ENCODE peak calls at places on chromosomes 7 and 10, in six cellular contexts. G, U, S, N, Z and R are unnamed samples.

GRCh38 chr7:18177815-18178660 is 150.4 kb upstream of the PRPS1L1 start:
- DNase-seq in G (peak; percentile 37), U (peak; percentile 68), S (no peak), N (peak; percentile 81), Z (peak; percentile 73), R (peak; percentile 38)

GRCh38 chr10:96830511-96831199 is 1.4 kb upstream of the LCOR start:
- DNase-seq in G (peak; percentile 78), U (peak; percentile 83), S (peak; percentile 73), N (peak; percentile 55), Z (peak; percentile 92), R (peak; percentile 72)

GRCh38 chr7:26930201-26930600 is 65.8 kb upstream of the SKAP2 start:
- DNase-seq in G (no peak), U (no peak), S (peak; percentile 86), N (no peak), Z (no peak), R (no peak)

GRCh38 chr7:123905714-123906113 is 19.3 kb upstream of the SPAM1 start:
- DNase-seq in G (no peak), U (no peak), S (no peak), N (no peak), Z (no peak), R (no peak)

GRCh38 chr7:94510582-94511456 is 1.2 kb downstream of the CASD1 start:
- DNase-seq in G (no peak), U (peak; percentile 54), S (peak; percentile 16), N (peak; percentile 27), Z (peak; percentile 42), R (peak; percentile 29)

GRCh38 chr10:78348416-78349164 is 314.9 kb downstream of the RPS24 start:
- DNase-seq in G (no peak), U (no peak), S (no peak), N (no peak), Z (no peak), R (no peak)

GRCh38 chr10:82221750-82222149 is 346.8 kb downstream of the NRG3 start:
- DNase-seq in G (no peak), U (no peak), S (peak; percentile 5), N (no peak), Z (no peak), R (no peak)

GRCh38 chr7:57250801-57251200 is 118.6 kb upstream of the ZNF479 start:
- DNase-seq in G (no peak), U (no peak), S (no peak), N (no peak), Z (no peak), R (no peak)

GRCh38 chr10:99779335-99779734 is 3.1 kb upstream of the ABCC2 start:
- DNase-seq in G (no peak), U (peak; percentile 82), S (peak; percentile 80), N (peak; percentile 76), Z (peak; percentile 45), R (peak; percentile 92)

GRCh38 chr10:77164616-77165311 is 472.8 kb downstream of the KCNMA1 start:
- DNase-seq in G (no peak), U (no peak), S (peak; percentile 67), N (peak; percentile 76), Z (no peak), R (peak; percentile 79)

GRCh38 chr10:93753621-93754250 is 4.0 kb upstream of the LGI1 start:
- DNase-seq in G (no peak), U (no peak), S (no peak), N (no peak), Z (no peak), R (no peak)

GRCh38 chr10:70344144-70344543 is 38.3 kb downstream of the LRRC20 start:
- DNase-seq in G (no peak), U (no peak), S (no peak), N (no peak), Z (no peak), R (no peak)

GRCh38 chr10:63204667-63205391 is 71.7 kb downstream of the NRBF2 start:
- DNase-seq in G (no peak), U (no peak), S (no peak), N (no peak), Z (peak; percentile 23), R (no peak)

GRCh38 chr10:3031490-3031889 is 35.9 kb upstream of the PFKP start:
- DNase-seq in G (no peak), U (no peak), S (no peak), N (no peak), Z (no peak), R (no peak)

DNA sequence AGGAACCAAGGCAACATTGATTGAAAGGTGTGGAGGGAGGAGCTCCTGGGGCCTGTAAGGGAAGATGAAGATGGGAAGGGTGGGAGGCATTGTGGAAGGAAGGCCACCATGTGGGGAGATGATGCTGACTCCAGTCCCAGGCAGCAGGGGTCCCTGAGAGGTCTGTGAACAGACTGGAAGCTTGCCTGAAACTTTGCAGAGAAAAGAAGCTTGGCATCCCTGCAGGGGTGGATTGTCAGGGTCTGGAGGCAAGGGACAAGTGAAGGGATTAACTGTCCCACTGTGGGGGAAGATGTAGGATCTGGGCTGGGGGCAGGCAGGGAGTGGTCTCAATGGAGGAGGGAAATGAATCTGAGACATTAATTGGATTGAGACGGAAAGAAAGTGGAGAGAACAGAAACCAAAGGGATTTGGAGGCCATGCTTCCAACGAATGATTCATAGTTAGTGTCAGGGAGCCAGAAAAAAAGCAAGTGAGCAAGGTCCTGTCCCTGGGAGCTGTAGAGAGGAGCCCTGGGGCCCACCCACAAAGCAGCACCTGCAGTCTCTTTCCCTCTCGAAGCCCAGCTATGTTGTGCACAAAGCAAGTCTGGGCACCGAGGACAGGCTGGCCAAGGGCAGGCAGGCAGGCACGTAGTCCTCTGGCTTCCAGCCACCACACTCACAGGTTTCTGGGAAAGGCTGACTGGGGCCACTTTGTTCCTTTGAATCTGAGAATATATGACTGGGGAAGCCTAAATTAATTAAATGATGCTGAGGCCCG is 4.8 kb upstream of the SLC18A3 start:
- DNase-seq in G (no peak), U (no peak), S (no peak), N (no peak), Z (no peak), R (no peak)
- H3K4me3 ChIP-seq in G (no peak overlapping the region), U (no peak overlapping the region), S (no peak overlapping the region), N (no peak overlapping the region), Z (no peak overlapping the region), R (no peak overlapping the region)

GRCh38 chr7:36192050-36192824 is 39.2 kb downstream of the EEPD1 start:
- DNase-seq in G (no peak), U (no peak), S (peak; percentile 76), N (peak; percentile 84), Z (no peak), R (peak; percentile 24)
- TF ChIP-seq CTCF in G (no peak), U (no peak), S (no peak), N (no peak), Z (no peak), R (no peak)

GRCh38 chr10:43458227-43458626 is 21.3 kb downstream of the ZNF487 start:
- DNase-seq in G (no peak), U (no peak), S (no peak), N (no peak), Z (no peak), R (no peak)
- H3K4me3 ChIP-seq in G (no peak overlapping the region), U (no peak overlapping the region), S (no peak overlapping the region), N (no peak overlapping the region), Z (no peak overlapping the region), R (no peak overlapping the region)

GRCh38 chr10:127162841-127163240 is 33.5 kb downstream of the INSYN2A start:
- DNase-seq in G (no peak), U (no peak), S (no peak), N (no peak), Z (no peak), R (no peak)

GRCh38 chr10:127163632-127164031 is 32.8 kb downstream of the INSYN2A start:
- DNase-seq in G (no peak), U (no peak), S (no peak), N (no peak), Z (no peak), R (peak; percentile 10)

GRCh38 chr10:127158663-127159062 is 37.7 kb downstream of the INSYN2A start:
- DNase-seq in G (no peak), U (no peak), S (no peak), N (no peak), Z (no peak), R (no peak)

GRCh38 chr10:127159648-127160245 is 36.6 kb downstream of the INSYN2A start:
- DNase-seq in G (no peak), U (no peak), S (no peak), N (no peak), Z (no peak), R (no peak)

DNA sequence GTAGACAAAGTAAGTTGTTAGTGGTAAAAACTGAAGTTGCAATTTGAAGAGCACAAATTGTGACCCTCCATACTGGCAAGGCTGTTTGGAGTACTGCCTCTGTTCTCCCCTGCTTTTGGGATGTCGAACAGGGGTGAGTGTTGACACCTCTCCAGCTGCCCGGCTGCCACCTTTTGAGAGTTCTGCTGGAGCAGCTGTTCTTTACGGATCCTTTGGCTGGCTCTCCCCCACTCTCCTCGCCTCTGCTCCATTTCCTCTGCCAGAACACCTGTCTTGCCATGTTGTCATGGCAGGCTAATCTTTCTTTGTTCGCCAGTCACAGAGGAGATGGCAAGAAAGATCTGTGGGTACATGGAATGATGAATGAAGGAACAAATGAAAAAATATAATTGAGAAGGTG is 34.9 kb downstream of the INSYN2A start:
- DNase-seq in G (no peak), U (no peak), S (no peak), N (no peak), Z (no peak), R (no peak)
- TF ChIP-seq CTCF in G (no peak), U (no peak), S (no peak), N (no peak), Z (no peak), R (no peak)

GRCh38 chr10:132958886-132959295 is 16.5 kb upstream of the CFAP46 start:
- DNase-seq in G (no peak), U (no peak), S (no peak), N (no peak), Z (no peak), R (no peak)
- H3K4me3 ChIP-seq in G (no peak overlapping the region), U (no peak overlapping the region), S (no peak overlapping the region), N (no peak overlapping the region), Z (no peak overlapping the region), R (no peak overlapping the region)

GRCh38 chr10:43297534-43297933 is 30.7 kb upstream of the RASGEF1A start:
- DNase-seq in G (no peak), U (no peak), S (no peak), N (no peak), Z (no peak), R (no peak)
- TF ChIP-seq CTCF in G (no peak), U (no peak), S (no peak), N (no peak), Z (no peak), R (no peak)

GRCh38 chr10:87593702-87594101 is 66.0 kb upstream of the PAPSS2 start:
- DNase-seq in G (no peak), U (no peak), S (peak; percentile 82), N (no peak), Z (no peak), R (no peak)
- H3K4me3 ChIP-seq in G (no peak overlapping the region), U (no peak overlapping the region), S (no peak overlapping the region), N (no peak overlapping the region), Z (no peak overlapping the region), R (no peak overlapping the region)